ENCODE peak calls at places on chromosomes 4 and X, in nine cellular contexts. T is tibial artery; Y is fibroblast of lung; V is esophagus squamous epithelium; D is pancreas; K is mucosa of descending colon; M is cardiac muscle cell; Q is suprapubic skin; A is CD8-positive, alpha-beta T cell. P is an unnamed sample.

GRCh38 chrX:1323315-1323714 is 13.3 kb upstream of the IL3RA start:
- DNase-seq in T (no peak), Y (no peak), V (no peak), D (no peak), K (peak; percentile 50), M (peak; percentile 49), Q (no peak), A (peak; percentile 48), P (no peak)

GRCh38 chr4:71377561-71377960 is 38.7 kb downstream of the SLC4A4 start:
- DNase-seq in T (no peak), Y (peak; percentile 92), V (no peak), D (no peak), K (no peak), M (no peak), Q (no peak), A (no peak), P (peak; percentile 31)

GRCh38 chr4:148060264-148061138 is 328.6 kb downstream of the ARHGAP10 start:
- DNase-seq in T (no peak), Y (no peak), V (no peak), D (no peak), K (no peak), M (no peak), Q (no peak), A (peak; percentile 25), P (no peak)

GRCh38 chr4:7647932-7648812 is 213.4 kb upstream of the PSAPL1 start:
- DNase-seq in T (no peak), Y (peak; percentile 55), V (no peak), D (no peak), K (peak; percentile 60), M (no peak), Q (no peak), A (no peak), P (no peak)

GRCh38 chrX:104641176-104641575 is 75.2 kb downstream of the IL1RAPL2 start:
- DNase-seq in T (no peak), Y (no peak), V (no peak), D (no peak), K (no peak), M (no peak), Q (no peak), A (no peak), P (no peak)

GRCh38 chr4:108902769-108903168 is 139.9 kb upstream of the ETNPPL start:
- DNase-seq in T (no peak), Y (no peak), V (no peak), D (no peak), K (no peak), M (no peak), Q (no peak), A (no peak), P (no peak)

GRCh38 chrX:129682979-129683378 is 28.2 kb upstream of the APLN start:
- DNase-seq in T (no peak), Y (no peak), V (no peak), D (no peak), K (no peak), M (no peak), Q (no peak), A (no peak), P (no peak)

GRCh38 chrX:46758163-46758955 is 559 bp downstream of the SLC9A7 start:
- DNase-seq in T (no peak), Y (peak; percentile 5), V (no peak), D (peak; percentile 29), K (peak; percentile 51), M (peak; percentile 14), Q (no peak), A (peak; percentile 14), P (no peak)

GRCh38 chr4:77699731-77700210 is 94.2 kb downstream of the CXCL13 start:
- DNase-seq in T (no peak), Y (peak; percentile 96), V (no peak), D (no peak), K (no peak), M (peak; percentile 71), Q (no peak), A (no peak), P (peak; percentile 76)

GRCh38 chr4:26048378-26048882 is 134.4 kb downstream of the SMIM20 start:
- DNase-seq in T (peak; percentile 87), Y (peak; percentile 98), V (no peak), D (no peak), K (no peak), M (no peak), Q (no peak), A (no peak), P (peak; percentile 27)

GRCh38 chrX:147917700-147918694 is 6.3 kb downstream of the FMR1 start:
- DNase-seq in T (no peak), Y (no peak), V (no peak), D (no peak), K (no peak), M (no peak), Q (no peak), A (peak; percentile 12), P (no peak)

GRCh38 chr4:1578968-1579833 is 104.9 kb downstream of the FAM53A start:
- DNase-seq in T (peak; percentile 88), Y (peak; percentile 67), V (peak; percentile 31), D (peak; percentile 74), K (peak; percentile 92), M (peak; percentile 39), Q (peak; percentile 92), A (peak; percentile 77), P (no peak)

GRCh38 chrX:53093748-53094583 is at the start of gene KANTR:
- DNase-seq in T (peak; percentile 94), Y (peak; percentile 94), V (peak; percentile 54), D (peak; percentile 86), K (peak; percentile 89), M (peak; percentile 93), Q (peak; percentile 89), A (peak; percentile 80), P (peak; percentile 85)

GRCh38 chrX:11546917-11547316 is 118.8 kb downstream of the ARHGAP6 start:
- DNase-seq in T (no peak), Y (no peak), V (no peak), D (no peak), K (no peak), M (no peak), Q (no peak), A (no peak), P (no peak)

GRCh38 chr4:151339472-151339871 is 14.1 kb upstream of the SH3D19 start:
- DNase-seq in T (no peak), Y (no peak), V (no peak), D (no peak), K (no peak), M (no peak), Q (no peak), A (no peak), P (no peak)

GRCh38 chrX:14357314-14357713 is 172.0 kb upstream of the GLRA2 start:
- DNase-seq in T (no peak), Y (no peak), V (no peak), D (no peak), K (no peak), M (no peak), Q (no peak), A (no peak), P (no peak)

GRCh38 chr4:102761902-102762301 is 1.1 kb upstream of the MANBA start:
- DNase-seq in T (no peak), Y (no peak), V (no peak), D (no peak), K (no peak), M (no peak), Q (no peak), A (no peak), P (no peak)
- H3K4me3 ChIP-seq in T (peak overlapping the region; percentile 90), Y (no peak overlapping the region), V (no peak overlapping the region), D (no peak overlapping the region), K (no peak overlapping the region), M (no peak overlapping the region), Q (peak overlapping the region; percentile 81), A (peak overlapping the region; percentile 88), P (no peak overlapping the region)

DNA sequence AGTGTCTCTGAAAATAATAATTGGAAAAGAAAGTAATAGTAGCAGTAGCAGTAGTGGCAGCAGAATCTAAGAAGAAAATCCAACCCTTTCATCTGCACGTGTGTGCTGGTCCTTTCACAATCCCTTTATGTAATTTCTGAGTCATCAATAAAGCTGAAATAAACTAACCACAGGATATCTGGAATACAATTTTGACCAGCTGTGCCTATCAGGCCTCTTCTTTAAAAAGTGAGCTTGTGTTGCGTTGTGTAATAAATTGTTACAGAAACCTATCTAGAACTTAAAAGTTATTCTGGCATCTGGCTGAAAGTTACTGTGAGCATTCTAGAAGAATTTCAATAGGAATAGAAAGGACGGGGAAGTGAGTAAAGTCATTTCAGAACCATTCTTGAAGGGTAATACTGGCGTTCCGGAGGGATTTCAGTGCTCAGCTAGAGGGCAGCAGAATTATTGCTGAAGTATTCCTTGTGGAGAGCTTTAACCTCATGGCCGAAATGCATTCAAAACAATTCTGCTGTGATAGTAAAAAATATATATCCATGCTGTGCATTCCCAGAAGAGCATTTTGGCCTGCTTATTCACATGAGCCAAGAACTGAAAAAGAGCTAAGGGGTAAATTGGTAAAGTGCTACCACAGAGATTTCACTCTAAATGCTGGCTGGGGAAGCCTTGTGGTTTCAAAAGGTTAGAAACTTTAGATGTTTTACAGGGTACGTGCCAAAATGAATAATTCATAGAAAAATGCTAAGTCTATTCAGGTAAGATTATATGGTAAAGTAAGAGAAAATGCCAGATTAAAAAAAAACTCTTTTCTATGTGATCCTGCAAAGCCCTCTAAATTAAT is 260.6 kb downstream of the NKX6-1 start:
- DNase-seq in T (no peak), Y (peak; percentile 66), V (no peak), D (no peak), K (no peak), M (no peak), Q (no peak), A (no peak), P (peak; percentile 27)
- TF ChIP-seq CTCF in T (no peak), Y (peak; percentile 30), V (no peak), D (no peak), K (no peak), M (no peak), Q (no peak), A (no peak), P (peak; percentile 29)

GRCh38 chr4:38871593-38871992 is 4.0 kb downstream of the FAM114A1 start:
- DNase-seq in T (no peak), Y (no peak), V (no peak), D (no peak), K (no peak), M (no peak), Q (no peak), A (no peak), P (no peak)

GRCh38 chr4:38868055-38868965 is 704 bp downstream of the FAM114A1 start:
- DNase-seq in T (peak; percentile 77), Y (peak; percentile 45), V (no peak), D (peak; percentile 73), K (peak; percentile 74), M (peak; percentile 41), Q (no peak), A (no peak), P (no peak)

GRCh38 chr4:38869511-38869910 is 1.9 kb downstream of the FAM114A1 start:
- DNase-seq in T (no peak), Y (no peak), V (no peak), D (no peak), K (no peak), M (no peak), Q (no peak), A (no peak), P (no peak)

GRCh38 chr4:38872620-38873019 is 5.0 kb downstream of the FAM114A1 start:
- DNase-seq in T (no peak), Y (peak; percentile 85), V (no peak), D (peak; percentile 30), K (no peak), M (no peak), Q (no peak), A (no peak), P (no peak)

GRCh38 chr4:38870098-38870850 is 2.7 kb downstream of the FAM114A1 start:
- DNase-seq in T (no peak), Y (no peak), V (no peak), D (no peak), K (no peak), M (no peak), Q (no peak), A (no peak), P (no peak)
- H3K4me3 ChIP-seq in T (no peak overlapping the region), Y (no peak overlapping the region), V (no peak overlapping the region), D (no peak overlapping the region), K (no peak overlapping the region), M (no peak overlapping the region), Q (no peak overlapping the region), A (no peak overlapping the region), P (no peak overlapping the region)

GRCh38 chrX:110123331-110123782 is 120.4 kb downstream of the TMEM164 start:
- DNase-seq in T (no peak), Y (no peak), V (no peak), D (no peak), K (no peak), M (no peak), Q (no peak), A (no peak), P (no peak)
- TF ChIP-seq CTCF in T (no peak), Y (no peak), V (no peak), D (no peak), K (no peak), M (no peak), Q (no peak), A (no peak), P (no peak)

P was measured in astrocyte of the cerebellum.